ENCODE peak calls at places on chromosomes 3 and 15, in nine cellular contexts. I is cardiac muscle cell; N is sigmoid colon; B is testis; L is ovary; E is A549; P is left lung; A is CD4-positive, alpha-beta memory T cell; V is PC-3. D is an unnamed sample.

GRCh38 chr3:76669305-76669704 is 370.6 kb upstream of the ROBO2 start:
- DNase-seq in L (no peak), B (no peak), E (no peak), V (no peak), A (no peak), N (no peak), I (no peak), P (no peak), D (no peak)

GRCh38 chr3:157226173-157226847 is 66.4 kb upstream of the CCNL1 start:
- DNase-seq in B (no peak), I (no peak), V (no peak), E (no peak), N (no peak), L (no peak), A (no peak), P (no peak), D (no peak)

GRCh38 chr3:184154909-184155643 is at the start of gene DVL3:
- DNase-seq in B (peak; percentile 69), I (peak; percentile 81), P (peak; percentile 95), V (peak; percentile 64), A (peak; percentile 45), N (peak; percentile 81), E (peak; percentile 63), L (peak; percentile 65), D (no peak)

GRCh38 chr3:99966657-99967420 is 147.5 kb downstream of the FILIP1L start:
- DNase-seq in L (no peak), A (no peak), V (no peak), E (no peak), N (no peak), P (no peak), I (no peak), B (peak; percentile 40), D (no peak)

GRCh38 chr15:41854443-41854842 is 15.8 kb downstream of the PLA2G4B start:
- DNase-seq in V (no peak), N (no peak), P (no peak), I (no peak), E (no peak), A (no peak), L (no peak), B (no peak), D (no peak)

GRCh38 chr3:126959921-126960603 is 22.9 kb upstream of the PLXNA1 start:
- DNase-seq in I (no peak), B (no peak), N (peak; percentile 52), L (no peak), P (peak; percentile 44), V (peak; percentile 83), E (peak; percentile 49), A (no peak), D (peak; percentile 57)

GRCh38 chr3:72018339-72018984 is 233.5 kb upstream of the PROK2 start:
- DNase-seq in E (no peak), B (no peak), N (no peak), V (no peak), L (no peak), P (no peak), A (no peak), I (peak; percentile 38), D (no peak)

GRCh38 chr3:50445919-50446318 is 57.5 kb downstream of the CACNA2D2 start:
- DNase-seq in N (no peak), I (no peak), E (no peak), A (no peak), P (peak; percentile 85), L (no peak), V (peak; percentile 30), B (no peak), D (no peak)

GRCh38 chr3:194025119-194025518 is 110.8 kb upstream of the HES1 start:
- DNase-seq in N (no peak), E (no peak), A (no peak), L (no peak), B (no peak), P (no peak), V (no peak), I (no peak), D (no peak)

GRCh38 chr3:149658444-149659172 is 783 bp upstream of the WWTR1 start:
- DNase-seq in B (peak; percentile 89), N (peak; percentile 96), P (peak; percentile 88), V (peak; percentile 71), I (peak; percentile 89), L (peak; percentile 80), A (peak; percentile 19), E (peak; percentile 71), D (peak; percentile 71)

GRCh38 chr3:110526732-110527727 is 544.6 kb upstream of the NECTIN3 start:
- DNase-seq in E (peak; percentile 10), A (no peak), N (no peak), B (no peak), L (no peak), V (peak; percentile 92), P (no peak), I (no peak), D (peak; percentile 65)

GRCh38 chr15:75597667-75598341 is 18.7 kb upstream of the PTPN9 start:
- DNase-seq in L (no peak), I (no peak), A (peak; percentile 34), P (no peak), V (no peak), B (no peak), N (no peak), E (peak; percentile 38), D (peak; percentile 11)
- H3K27ac ChIP-seq in L (no peak overlapping the region), I (no peak overlapping the region), A (no peak overlapping the region), P (no peak overlapping the region), V (no peak overlapping the region), B (no peak overlapping the region), N (no peak overlapping the region), E (no peak overlapping the region), D (no peak overlapping the region)

GRCh38 chr3:131705558-131706051 is 202.8 kb upstream of the MRPL3 start:
- DNase-seq in B (no peak), N (no peak), P (no peak), A (no peak), L (no peak), V (peak; percentile 20), E (no peak), I (no peak), D (no peak)

GRCh38 chr3:131704084-131704483 is 201.3 kb upstream of the MRPL3 start:
- DNase-seq in L (no peak), E (no peak), A (no peak), P (no peak), B (no peak), V (no peak), N (no peak), I (no peak), D (no peak)

GRCh38 chr3:131708216-131708615 is 205.4 kb upstream of the MRPL3 start:
- DNase-seq in V (peak; percentile 16), E (no peak), L (no peak), B (no peak), A (no peak), N (no peak), P (no peak), I (no peak), D (no peak)

GRCh38 chr3:131702156-131702555 is 199.4 kb upstream of the MRPL3 start:
- DNase-seq in N (no peak), P (no peak), A (no peak), L (no peak), I (no peak), V (peak; percentile 31), E (no peak), B (no peak), D (no peak)

DNA sequence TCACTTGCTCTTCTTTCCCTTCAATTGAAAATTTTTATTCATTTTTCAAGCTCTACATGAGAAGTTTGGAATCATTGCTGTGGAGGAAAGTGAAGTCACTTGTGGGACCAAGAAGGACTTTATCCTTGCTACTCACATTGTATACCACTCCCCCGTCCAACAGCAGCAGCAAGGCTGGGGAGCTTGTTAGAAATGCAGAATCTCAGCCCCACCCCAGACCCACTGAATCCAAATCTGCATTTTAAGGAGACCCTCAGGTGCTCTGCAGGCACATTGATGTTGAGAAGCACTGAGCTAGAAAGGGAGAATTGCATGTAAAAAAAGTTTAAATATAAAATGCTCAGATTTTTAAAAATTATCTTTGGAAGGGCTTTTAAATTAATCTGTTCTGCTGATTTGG is 202.3 kb upstream of the MRPL3 start:
- DNase-seq in P (no peak), V (no peak), A (no peak), B (no peak), I (no peak), N (no peak), L (no peak), E (no peak), D (no peak)
- H3K4me1 ChIP-seq in P (no peaks in the 10 kb centered on the region), V (peaks cover 8% of the 10 kb centered on the region), A (no peaks in the 10 kb centered on the region), B (no peaks in the 10 kb centered on the region), I (no peaks in the 10 kb centered on the region), N (no peaks in the 10 kb centered on the region), L (no peaks in the 10 kb centered on the region), E (peaks cover 18% of the 10 kb centered on the region), D (no peaks in the 10 kb centered on the region)

GRCh38 chr15:43253431-43254403 is 13.0 kb downstream of the TGM5 start:
- DNase-seq in I (no peak), B (peak; percentile 44), V (peak; percentile 64), P (no peak), N (no peak), E (no peak), L (no peak), A (peak; percentile 39), D (peak; percentile 86)

GRCh38 chr15:43249699-43250203 is 17.0 kb downstream of the TGM5 start:
- DNase-seq in V (peak; percentile 57), P (no peak), E (no peak), B (no peak), L (no peak), N (no peak), A (no peak), I (no peak), D (no peak)

GRCh38 chr15:43251185-43251862 is 15.4 kb downstream of the TGM5 start:
- DNase-seq in V (no peak), L (no peak), I (no peak), P (no peak), N (no peak), B (no peak), E (no peak), A (no peak), D (no peak)

GRCh38 chr15:43250785-43251184 is 15.9 kb downstream of the TGM5 start:
- DNase-seq in B (no peak), A (no peak), V (no peak), E (no peak), N (no peak), L (no peak), P (no peak), I (no peak), D (no peak)

GRCh38 chr15:43251863-43252241 is 14.9 kb downstream of the TGM5 start:
- DNase-seq in A (no peak), E (no peak), I (no peak), B (no peak), P (no peak), L (no peak), N (no peak), V (no peak), D (no peak)
- H3K27ac ChIP-seq in A (no peak overlapping the region), E (no peak overlapping the region), I (no peak overlapping the region), B (no peak overlapping the region), P (no peak overlapping the region), L (no peak overlapping the region), N (no peak overlapping the region), V (no peak overlapping the region), D (no peak overlapping the region)

DNA sequence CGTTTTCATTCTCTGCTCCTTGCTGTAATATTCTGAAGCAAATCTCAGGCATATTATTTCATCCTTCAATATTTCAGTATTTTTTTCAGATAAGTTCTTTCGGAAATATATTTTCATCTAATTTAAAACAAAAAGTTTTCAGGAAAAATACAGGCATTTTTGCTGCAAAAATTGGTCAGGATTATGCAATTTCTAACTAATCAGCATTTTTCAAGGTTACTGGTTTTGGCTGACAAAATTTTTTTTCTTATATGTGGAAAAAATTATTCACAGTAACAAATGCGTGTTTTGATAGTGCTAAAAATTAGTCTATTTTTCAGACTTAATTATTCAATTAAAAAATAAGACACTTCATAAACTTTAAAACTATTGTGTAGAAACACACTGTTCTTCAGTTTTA is 31.4 kb downstream of the FNDC3B start:
- DNase-seq in L (no peak), V (no peak), I (no peak), B (no peak), N (no peak), E (no peak), P (no peak), A (no peak), D (no peak)
- H3K4me1 ChIP-seq in L (peaks cover 29% of the 10 kb centered on the region), V (peaks cover 6% of the 10 kb centered on the region), I (peaks cover 39% of the 10 kb centered on the region), B (peaks cover 23% of the 10 kb centered on the region), N (peaks cover 91% of the 10 kb centered on the region), E (peaks cover 89% of the 10 kb centered on the region), P (peaks cover 94% of the 10 kb centered on the region), A (no peaks in the 10 kb centered on the region), D (peaks cover 11% of the 10 kb centered on the region)

D was measured in RWPE2.